ENCODE peak calls at places on chromosomes 11 and 22, in five cellular contexts. One of them, this sample, is unnamed.

GRCh38 chr11:78330361-78330760 is 87.3 kb downstream of the GAB2 start:
- DNase-seq in astrocyte of the spinal cord: no peak
- DNase-seq in HT-29: no peak
- DNase-seq in AML-193: no peak
- DNase-seq in cardiac fibroblast: no peak
- DNase-seq in this sample: no peak

GRCh38 chr11:6298605-6299004 is 21.7 kb downstream of the CAVIN3 start:
- DNase-seq in cardiac fibroblast: peak
- DNase-seq in astrocyte of the spinal cord: no peak
- DNase-seq in HT-29: peak
- DNase-seq in AML-193: peak
- DNase-seq in this sample: no peak

GRCh38 chr11:114447444-114447843 is 8.2 kb downstream of the REXO2 start:
- DNase-seq in cardiac fibroblast: no peak
- DNase-seq in AML-193: no peak
- DNase-seq in astrocyte of the spinal cord: no peak
- DNase-seq in HT-29: no peak
- DNase-seq in this sample: no peak

GRCh38 chr22:47626428-47627390 is 864.3 kb downstream of the TBC1D22A start:
- DNase-seq in astrocyte of the spinal cord: no peak
- DNase-seq in cardiac fibroblast: no peak
- DNase-seq in AML-193: no peak
- DNase-seq in HT-29: peak
- DNase-seq in this sample: no peak

GRCh38 chr11:8765294-8765693 is 82.7 kb downstream of the RPL27A start:
- DNase-seq in astrocyte of the spinal cord: peak
- DNase-seq in cardiac fibroblast: peak
- DNase-seq in AML-193: no peak
- DNase-seq in HT-29: peak
- DNase-seq in this sample: no peak

GRCh38 chr11:85922367-85922766 is 67.2 kb downstream of the CCDC83 start:
- DNase-seq in cardiac fibroblast: no peak
- DNase-seq in AML-193: no peak
- DNase-seq in HT-29: no peak
- DNase-seq in astrocyte of the spinal cord: no peak
- DNase-seq in this sample: no peak

GRCh38 chr11:57742087-57742452 is 779 bp downstream of the SELENOH start:
- DNase-seq in astrocyte of the spinal cord: no peak
- DNase-seq in AML-193: no peak
- DNase-seq in HT-29: no peak
- DNase-seq in cardiac fibroblast: no peak
- DNase-seq in this sample: no peak

GRCh38 chr11:127496165-127496564 is 495.6 kb upstream of the KIRREL3 start:
- DNase-seq in AML-193: no peak
- DNase-seq in cardiac fibroblast: no peak
- DNase-seq in HT-29: no peak
- DNase-seq in astrocyte of the spinal cord: no peak
- DNase-seq in this sample: no peak

GRCh38 chr11:34395916-34396555 is 38.2 kb upstream of the ABTB2 start:
- DNase-seq in astrocyte of the spinal cord: peak
- DNase-seq in AML-193: no peak
- DNase-seq in cardiac fibroblast: peak
- DNase-seq in HT-29: no peak
- DNase-seq in this sample: no peak

GRCh38 chr11:123407124-123407995 is 22.7 kb upstream of the GRAMD1B start:
- DNase-seq in astrocyte of the spinal cord: peak
- DNase-seq in AML-193: peak
- DNase-seq in cardiac fibroblast: peak
- DNase-seq in HT-29: peak
- DNase-seq in this sample: peak

GRCh38 chr11:61700221-61700620 is 20.0 kb downstream of the DAGLA start:
- DNase-seq in AML-193: peak
- DNase-seq in astrocyte of the spinal cord: peak
- DNase-seq in cardiac fibroblast: peak
- DNase-seq in HT-29: peak
- DNase-seq in this sample: no peak

GRCh38 chr11:131195801-131196517 is 174.5 kb upstream of the NTM start:
- DNase-seq in AML-193: no peak
- DNase-seq in HT-29: no peak
- DNase-seq in cardiac fibroblast: peak
- DNase-seq in astrocyte of the spinal cord: peak
- DNase-seq in this sample: peak

GRCh38 chr22:32920032-32920628 is 118.6 kb downstream of the TIMP3 start:
- DNase-seq in astrocyte of the spinal cord: no peak
- DNase-seq in AML-193: no peak
- DNase-seq in cardiac fibroblast: peak
- DNase-seq in HT-29: no peak
- DNase-seq in this sample: no peak

GRCh38 chr22:41919357-41920224 is 4.7 kb upstream of the SHISA8 start:
- DNase-seq in cardiac fibroblast: peak
- DNase-seq in HT-29: no peak
- DNase-seq in AML-193: no peak
- DNase-seq in astrocyte of the spinal cord: peak
- DNase-seq in this sample: no peak

GRCh38 chr11:1304376-1304775 is 5.1 kb downstream of the TOLLIP start:
- DNase-seq in astrocyte of the spinal cord: no peak
- DNase-seq in AML-193: no peak
- DNase-seq in cardiac fibroblast: no peak
- DNase-seq in HT-29: peak
- DNase-seq in this sample: no peak

GRCh38 chr11:132840220-132840619 is 692.1 kb downstream of the OPCML start:
- DNase-seq in AML-193: no peak
- DNase-seq in astrocyte of the spinal cord: no peak
- DNase-seq in cardiac fibroblast: no peak
- DNase-seq in HT-29: no peak
- DNase-seq in this sample: no peak

GRCh38 chr11:38547464-38547863 is 1949.4 kb upstream of the RAG2 start:
- DNase-seq in cardiac fibroblast: peak
- DNase-seq in HT-29: no peak
- DNase-seq in AML-193: no peak
- DNase-seq in astrocyte of the spinal cord: no peak
- DNase-seq in this sample: no peak

GRCh38 chr22:41979423-41980250 is 10.4 kb downstream of the SEPTIN3 start:
- DNase-seq in HT-29: no peak
- DNase-seq in cardiac fibroblast: no peak
- DNase-seq in astrocyte of the spinal cord: no peak
- DNase-seq in AML-193: no peak
- DNase-seq in this sample: no peak

GRCh38 chr11:114775849-114776621 is 97.7 kb downstream of the NXPE2 start:
- DNase-seq in astrocyte of the spinal cord: no peak
- DNase-seq in HT-29: no peak
- DNase-seq in cardiac fibroblast: no peak
- DNase-seq in AML-193: no peak
- DNase-seq in this sample: no peak

GRCh38 chr11:13602844-13603243 is 65.6 kb upstream of the FAR1 start:
- DNase-seq in AML-193: no peak
- DNase-seq in HT-29: no peak
- DNase-seq in cardiac fibroblast: no peak
- DNase-seq in astrocyte of the spinal cord: no peak
- DNase-seq in this sample: no peak

GRCh38 chr11:19727246-19727645 is 14.6 kb downstream of the NAV2 start:
- DNase-seq in AML-193: no peak
- DNase-seq in cardiac fibroblast: peak
- DNase-seq in HT-29: no peak
- DNase-seq in astrocyte of the spinal cord: peak
- DNase-seq in this sample: no peak

GRCh38 chr11:101176381-101176780 is 46.8 kb upstream of the PGR start:
- DNase-seq in HT-29: no peak
- DNase-seq in astrocyte of the spinal cord: no peak
- DNase-seq in cardiac fibroblast: peak
- DNase-seq in AML-193: no peak
- DNase-seq in this sample: no peak

GRCh38 chr11:104120493-104121200 is 43.3 kb downstream of the PDGFD start:
- DNase-seq in AML-193: no peak
- DNase-seq in astrocyte of the spinal cord: no peak
- DNase-seq in cardiac fibroblast: no peak
- DNase-seq in HT-29: no peak
- DNase-seq in this sample: no peak

GRCh38 chr11:69085490-69086095 is 36.9 kb downstream of the TPCN2 start:
- DNase-seq in AML-193: no peak
- DNase-seq in astrocyte of the spinal cord: no peak
- DNase-seq in cardiac fibroblast: no peak
- DNase-seq in HT-29: no peak
- DNase-seq in this sample: no peak

GRCh38 chr11:72179804-72180396 is 12.0 kb upstream of the FOLR1 start:
- DNase-seq in AML-193: no peak
- DNase-seq in HT-29: no peak
- DNase-seq in cardiac fibroblast: peak
- DNase-seq in astrocyte of the spinal cord: peak
- DNase-seq in this sample: no peak

GRCh38 chr11:74989269-74989655 is 529 bp downstream of the NEU3 start:
- DNase-seq in cardiac fibroblast: no peak
- DNase-seq in HT-29: no peak
- DNase-seq in astrocyte of the spinal cord: peak
- DNase-seq in AML-193: no peak
- DNase-seq in this sample: no peak

GRCh38 chr11:94449437-94449836 is 44.2 kb downstream of the MRE11 start:
- DNase-seq in HT-29: peak
- DNase-seq in AML-193: peak
- DNase-seq in astrocyte of the spinal cord: peak
- DNase-seq in cardiac fibroblast: peak
- DNase-seq in this sample: no peak